ENCODE peak calls at places on chromosomes 4 and X, in six cellular contexts. S, P, O, Z, F and M are unnamed samples.
A peak's percentile ranks its signal among the peaks of the same experiment; 100 is the strongest.

GRCh38 chrX:123731258-123731986 is 1.4 kb downstream of the THOC2 start:
- DNase-seq in Z (no peak), O (peak; percentile 30), F (no peak), P (no peak), S (no peak), M (no peak)

GRCh38 chr4:91764085-91764484 is 539.7 kb upstream of the GRID2 start:
- DNase-seq in F (no peak), P (no peak), O (no peak), S (no peak), Z (no peak), M (no peak)

GRCh38 chr4:123190176-123190575 is 206.4 kb upstream of the SPRY1 start:
- DNase-seq in Z (no peak), F (no peak), O (no peak), S (no peak), P (no peak), M (no peak)

GRCh38 chrX:134520860-134521390 is 61.0 kb downstream of the HPRT1 start:
- DNase-seq in Z (no peak), P (peak; percentile 76), F (peak; percentile 68), O (peak; percentile 60), S (no peak), M (no peak)

GRCh38 chr4:6087669-6088068 is 69.4 kb upstream of the C4orf50 start:
- DNase-seq in S (no peak), O (peak; percentile 55), F (peak; percentile 5), P (peak; percentile 89), Z (no peak), M (no peak)

GRCh38 chr4:41213563-41214157 is 682 bp downstream of the APBB2 start:
- DNase-seq in S (peak; percentile 82), O (peak; percentile 22), F (no peak), Z (peak; percentile 37), P (no peak), M (peak; percentile 75)

GRCh38 chr4:56099378-56099786 is 150.6 kb downstream of the CEP135 start:
- DNase-seq in Z (no peak), O (no peak), P (no peak), S (no peak), F (no peak), M (no peak)

GRCh38 chrX:115177941-115178340 is 11.3 kb upstream of the RBMXL3 start:
- DNase-seq in Z (no peak), O (no peak), P (no peak), S (no peak), F (no peak), M (no peak)

GRCh38 chr4:181161669-181162068 is 1081.5 kb upstream of the TENM3 start:
- DNase-seq in S (no peak), O (peak; percentile 31), Z (no peak), P (no peak), F (peak; percentile 4), M (no peak)

GRCh38 chrX:124190440-124190839 is 142.0 kb upstream of the TEX13D start:
- DNase-seq in Z (no peak), S (no peak), O (no peak), F (no peak), P (no peak), M (no peak)

GRCh38 chr4:142126890-142127497 is 490.6 kb downstream of the IL15 start:
- DNase-seq in P (peak; percentile 73), O (peak; percentile 78), Z (no peak), S (no peak), F (peak; percentile 79), M (no peak)

GRCh38 chr4:149999485-150000074 is 78.7 kb upstream of the DCLK2 start:
- DNase-seq in O (peak; percentile 86), S (no peak), F (peak; percentile 85), P (peak; percentile 60), Z (no peak), M (no peak)

GRCh38 chr4:164935363-164935762 is 42.1 kb downstream of the TRIM61 start:
- DNase-seq in Z (no peak), F (no peak), S (no peak), P (peak; percentile 75), O (peak; percentile 68), M (no peak)

GRCh38 chr4:76256968-76257367 is 5.4 kb downstream of the FAM47E start:
- DNase-seq in S (no peak), F (no peak), O (no peak), Z (no peak), P (no peak), M (no peak)

GRCh38 chr4:127618427-127618826 is 14.3 kb upstream of the INTU start:
- DNase-seq in P (no peak), S (no peak), F (no peak), Z (no peak), O (no peak), M (no peak)

GRCh38 chr4:127624176-127624575 is 8.6 kb upstream of the INTU start:
- DNase-seq in S (no peak), O (no peak), Z (no peak), P (no peak), F (no peak), M (no peak)

GRCh38 chr4:127622621-127622922 is 10.2 kb upstream of the INTU start:
- DNase-seq in P (no peak), S (no peak), F (no peak), Z (no peak), O (peak; percentile 46), M (no peak)

GRCh38 chr4:127623755-127624087 is 9.0 kb upstream of the INTU start:
- DNase-seq in O (peak; percentile 48), Z (no peak), F (peak; percentile 11), S (no peak), P (no peak), M (no peak)

DNA sequence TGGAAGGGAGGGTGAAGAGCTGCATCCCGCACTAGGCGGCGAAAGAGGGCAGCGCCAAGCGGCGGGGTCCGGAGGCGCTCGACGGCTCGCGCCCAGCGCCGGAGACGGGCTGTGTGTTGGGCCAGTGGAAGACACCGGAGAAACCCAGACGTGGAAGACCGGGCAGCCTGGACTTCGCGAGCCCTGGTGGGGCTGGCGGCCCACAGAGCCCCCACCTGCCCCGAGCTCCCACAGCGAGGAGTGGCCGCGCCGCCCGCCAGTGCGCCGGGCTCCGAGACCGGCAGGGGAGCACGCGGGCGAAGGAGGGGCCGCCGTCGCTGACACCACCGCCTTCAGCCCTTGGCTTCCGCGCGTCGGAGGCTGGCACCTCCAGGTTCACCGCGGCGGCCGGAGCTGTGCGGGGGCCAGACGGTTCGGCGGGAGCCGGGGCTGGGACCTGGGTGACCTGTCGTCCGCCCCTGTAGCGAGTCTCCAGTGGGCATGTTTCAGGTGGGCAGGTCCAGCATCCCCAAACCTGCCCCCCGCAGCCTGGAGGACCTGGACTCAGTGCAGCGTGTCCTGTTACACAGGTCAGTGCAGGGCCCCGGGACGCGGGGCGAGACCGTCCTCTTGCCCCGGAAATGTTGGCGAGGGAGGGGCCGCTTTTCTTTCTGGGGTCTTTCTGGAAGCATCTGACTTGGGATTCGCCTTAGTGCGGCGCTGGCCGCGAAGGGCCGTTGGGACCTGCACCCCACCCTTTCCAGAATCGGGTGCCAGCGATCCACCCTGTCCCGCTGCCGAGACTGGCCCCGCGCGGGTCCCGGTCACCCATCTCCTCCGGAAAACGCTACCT is 9.6 kb upstream of the INTU start:
- DNase-seq in Z (peak; percentile 34), P (peak; percentile 94), F (peak; percentile 6), S (peak; percentile 80), O (peak; percentile 19), M (peak; percentile 78)
- TF ChIP-seq CTCF in Z (no peak), P (peak; percentile 72), F (peak; percentile 23), S (peak; percentile 30), O (peak; percentile 23), M (no peak)

GRCh38 chrX:18895157-18895952 is 88.6 kb downstream of the PHKA2 start:
- DNase-seq in Z (peak; percentile 47), S (no peak), O (peak; percentile 57), F (peak; percentile 61), P (no peak), M (peak; percentile 62)
- TF ChIP-seq CTCF in Z (peak; percentile 53), S (no peak), O (peak; percentile 38), F (peak; percentile 41), P (no peak), M (no peak)

GRCh38 chr4:8386731-8387130 is 53.8 kb downstream of the ACOX3 start:
- DNase-seq in P (no peak), O (no peak), Z (no peak), S (peak; percentile 52), F (no peak), M (no peak)

GRCh38 chr4:8388471-8388870 is 52.1 kb downstream of the ACOX3 start:
- DNase-seq in F (no peak), S (no peak), Z (no peak), O (no peak), P (no peak), M (no peak)

GRCh38 chr4:8387615-8388266 is 52.8 kb downstream of the ACOX3 start:
- DNase-seq in S (no peak), Z (no peak), O (no peak), F (no peak), P (no peak), M (no peak)

GRCh38 chr4:8385611-8386010 is 54.9 kb downstream of the ACOX3 start:
- DNase-seq in P (no peak), S (peak; percentile 55), O (no peak), F (no peak), Z (no peak), M (no peak)

GRCh38 chr4:8387194-8387593 is 53.3 kb downstream of the ACOX3 start:
- DNase-seq in S (no peak), Z (no peak), P (no peak), O (no peak), F (no peak), M (no peak)
- TF ChIP-seq CTCF in S (no peak), Z (no peak), P (no peak), O (no peak), F (no peak), M (no peak)

GRCh38 chrX:70331161-70331560 is 41.3 kb downstream of the KIF4A start:
- DNase-seq in O (no peak), F (peak; percentile 57), Z (no peak), P (no peak), S (no peak), M (no peak)

GRCh38 chrX:70338290-70338689 is 48.4 kb downstream of the KIF4A start:
- DNase-seq in O (no peak), Z (no peak), F (no peak), S (no peak), P (no peak), M (no peak)

GRCh38 chrX:70336767-70337166 is 46.9 kb downstream of the KIF4A start:
- DNase-seq in O (no peak), S (no peak), F (no peak), Z (no peak), P (no peak), M (no peak)

GRCh38 chrX:70332600-70332999 is 42.7 kb downstream of the KIF4A start:
- DNase-seq in Z (no peak), S (no peak), P (no peak), F (no peak), O (peak; percentile 4), M (no peak)
- TF ChIP-seq CTCF in Z (no peak), S (no peak), P (peak; percentile 65), F (peak; percentile 11), O (peak; percentile 22), M (no peak)

GRCh38 chr4:173259310-173259709 is 74.8 kb downstream of the HMGB2 start:
- DNase-seq in P (no peak), S (no peak), O (no peak), F (no peak), Z (no peak), M (no peak)
- TF ChIP-seq CTCF in P (peak; percentile 57), S (no peak), O (peak; percentile 30), F (no peak), Z (no peak), M (no peak)

GRCh38 chr4:182478475-182478874 is 235.3 kb downstream of the TENM3 start:
- DNase-seq in P (no peak), S (no peak), O (peak; percentile 75), Z (no peak), F (peak; percentile 50), M (no peak)
- TF ChIP-seq CTCF in P (peak; percentile 87), S (peak; percentile 45), O (peak; percentile 74), Z (peak; percentile 65), F (peak; percentile 75), M (no peak)